ENCODE peak calls at places on chromosomes 16 and 17, in seven cellular contexts. Y, S, J, R, N, U and A are unnamed samples.

GRCh38 chr16:88077328-88078108 is 126.3 kb downstream of the BANP start:
- DNase-seq in S (no peak), U (no peak), N (no peak), R (no peak), J (no peak), Y (peak; percentile 57), A (no peak)

GRCh38 chr17:68182016-68182315 is 65.9 kb upstream of the AMZ2 start:
- DNase-seq in N (peak; percentile 13), J (no peak), U (no peak), R (no peak), Y (no peak), S (no peak), A (no peak)

GRCh38 chr16:26019885-26020284 is 328.1 kb downstream of the HS3ST4 start:
- DNase-seq in J (no peak), Y (no peak), R (no peak), U (no peak), S (no peak), N (peak; percentile 59), A (peak; percentile 25)

GRCh38 chr17:7982171-7982570 is 20.2 kb upstream of the GUCY2D start:
- DNase-seq in S (peak; percentile 79), U (no peak), J (no peak), R (no peak), Y (no peak), N (no peak), A (no peak)

GRCh38 chr16:53789159-53789558 is 85.2 kb downstream of the FTO start:
- DNase-seq in R (no peak), U (peak; percentile 70), J (no peak), Y (no peak), S (peak; percentile 91), N (no peak), A (no peak)

GRCh38 chr17:27473748-27474609 is 17.7 kb downstream of the KSR1 start:
- DNase-seq in S (no peak), Y (peak; percentile 77), U (no peak), N (no peak), R (no peak), J (no peak), A (no peak)

GRCh38 chr16:1395444-1396074 is 18.9 kb downstream of the UNKL start:
- DNase-seq in N (no peak), S (no peak), U (no peak), J (no peak), R (no peak), Y (no peak), A (no peak)

GRCh38 chr17:27430882-27431491 is 25.3 kb upstream of the KSR1 start:
- DNase-seq in J (no peak), S (peak; percentile 44), R (peak; percentile 49), N (no peak), Y (no peak), U (no peak), A (no peak)

GRCh38 chr17:74280093-74280513 is 6.1 kb downstream of the DNAI2 start:
- DNase-seq in Y (peak; percentile 66), N (no peak), R (no peak), U (no peak), S (no peak), J (no peak), A (no peak)

GRCh38 chr17:39058524-39058923 is 91.3 kb upstream of the FBXO47 start:
- DNase-seq in R (no peak), N (no peak), J (no peak), S (no peak), Y (no peak), U (no peak), A (no peak)

GRCh38 chr17:73028311-73028755 is 64.2 kb downstream of the SLC39A11 start:
- DNase-seq in J (no peak), S (no peak), Y (no peak), U (no peak), R (no peak), N (no peak), A (no peak)

GRCh38 chr17:67528751-67529436 is 151.8 kb downstream of the PITPNC1 start:
- DNase-seq in R (peak; percentile 76), S (peak; percentile 90), N (peak; percentile 90), Y (peak; percentile 87), J (peak; percentile 68), U (peak; percentile 52), A (peak; percentile 18)

GRCh38 chr17:58913552-58913951 is 157.9 kb downstream of the PPM1E start:
- DNase-seq in U (no peak), S (no peak), J (no peak), N (no peak), R (no peak), Y (no peak), A (no peak)

GRCh38 chr16:88941933-88942909 is 34.8 kb downstream of the CBFA2T3 start:
- DNase-seq in R (peak; percentile 71), J (no peak), N (peak; percentile 34), S (no peak), U (no peak), Y (peak; percentile 61), A (no peak)

GRCh38 chr16:69031877-69032301 is 73.6 kb upstream of the HAS3 start:
- DNase-seq in N (no peak), R (no peak), U (no peak), S (peak; percentile 12), Y (no peak), J (no peak), A (no peak)

GRCh38 chr17:65896889-65897288 is 295.0 kb downstream of the CEP112 start:
- DNase-seq in J (no peak), S (no peak), U (no peak), N (peak; percentile 74), Y (no peak), R (no peak), A (peak; percentile 80)